ENCODE peak calls at places on chromosomes 12 and 14, in ten cellular contexts. Y, R, H, M, O, S, B, X, T and N are unnamed samples.

GRCh38 chr14:70096866-70097265 is 91.9 kb downstream of the SLC8A3 start:
- DNase-seq in H (no peak), M (peak), S (peak), Y (no peak), O (peak), T (no peak), B (no peak), R (peak), X (no peak), N (no peak)

GRCh38 chr14:89138846-89139245 is 278.2 kb downstream of the FOXN3 start:
- DNase-seq in Y (no peak), T (no peak), B (no peak), S (no peak), M (no peak), O (no peak), R (no peak), X (no peak), H (no peak), N (no peak)

GRCh38 chr12:53049582-53050318 is at the start of gene TNS2:
- DNase-seq in O (peak), X (peak), H (no peak), M (peak), S (peak), R (peak), Y (no peak), T (peak), B (no peak), N (peak)

GRCh38 chr12:119956047-119956446 is 33.0 kb upstream of the BICDL1 start:
- DNase-seq in T (no peak), M (no peak), X (no peak), O (no peak), R (no peak), S (no peak), H (no peak), B (no peak), Y (no peak), N (no peak)

GRCh38 chr12:72359416-72359815 is 87.2 kb downstream of the TRHDE start:
- DNase-seq in H (no peak), O (no peak), Y (no peak), R (no peak), X (no peak), B (no peak), T (no peak), M (no peak), S (no peak), N (no peak)

GRCh38 chr14:75094896-75095295 is 25.5 kb downstream of the ZC2HC1C start:
- DNase-seq in B (no peak), T (no peak), R (no peak), X (no peak), H (no peak), Y (no peak), O (no peak), S (no peak), M (no peak), N (no peak)

GRCh38 chr12:52086366-52086765 is 6.9 kb downstream of the SMIM41 start:
- DNase-seq in M (no peak), T (no peak), B (no peak), R (no peak), O (no peak), X (no peak), H (no peak), Y (no peak), S (peak), N (no peak)

GRCh38 chr14:76050797-76051392 is 65.3 kb downstream of the IFT43 start:
- DNase-seq in B (no peak), O (peak), S (peak), H (peak), T (no peak), Y (peak), R (peak), M (peak), X (peak), N (peak)

GRCh38 chr14:64656986-64657385 is 47.2 kb upstream of the PLEKHG3 start:
- DNase-seq in T (no peak), O (no peak), X (peak), B (no peak), Y (no peak), M (no peak), R (no peak), H (no peak), S (no peak), N (peak)

GRCh38 chr14:72573725-72574426 is 320.0 kb downstream of the DPF3 start:
- DNase-seq in X (no peak), R (no peak), S (no peak), M (no peak), O (no peak), T (no peak), B (no peak), Y (no peak), H (no peak), N (no peak)

GRCh38 chr12:128930591-128930990 is 77.3 kb downstream of the GLT1D1 start:
- DNase-seq in R (no peak), S (peak), Y (no peak), O (no peak), H (no peak), X (no peak), T (no peak), B (no peak), M (peak), N (no peak)

GRCh38 chr12:63294327-63294632 is 143.3 kb upstream of the AVPR1A start:
- DNase-seq in X (no peak), H (peak), T (no peak), O (peak), S (no peak), R (peak), M (no peak), B (no peak), Y (no peak), N (no peak)

GRCh38 chr14:55136868-55137785 is 8.1 kb downstream of the LGALS3 start:
- DNase-seq in O (no peak), Y (no peak), T (no peak), X (peak), S (no peak), R (no peak), B (no peak), H (no peak), M (no peak), N (peak)

GRCh38 chr12:2411586-2412304 is 359.0 kb downstream of the CACNA1C start:
- DNase-seq in X (no peak), B (no peak), M (no peak), R (no peak), Y (no peak), S (no peak), T (no peak), O (no peak), H (no peak), N (no peak)

GRCh38 chr14:52844262-52845060 is 53.1 kb upstream of the GNPNAT1 start:
- DNase-seq in M (no peak), O (no peak), H (no peak), Y (no peak), R (no peak), S (no peak), T (no peak), X (no peak), B (no peak), N (no peak)

GRCh38 chr14:68239988-68240387 is 420.4 kb downstream of the RAD51B start:
- DNase-seq in T (no peak), X (no peak), H (peak), M (no peak), S (no peak), R (no peak), O (no peak), B (no peak), Y (no peak), N (no peak)

GRCh38 chr12:84805474-84805858 is 107.1 kb downstream of the SLC6A15 start:
- DNase-seq in Y (no peak), O (no peak), R (no peak), T (no peak), H (no peak), B (no peak), S (no peak), M (no peak), X (no peak), N (no peak)

GRCh38 chr14:50766338-50766886 is 64.5 kb downstream of the NIN start:
- DNase-seq in R (no peak), T (no peak), O (peak), H (no peak), B (no peak), X (no peak), M (no peak), Y (no peak), S (no peak), N (no peak)

GRCh38 chr12:117466677-117467362 is 105.4 kb upstream of the NOS1 start:
- DNase-seq in T (peak), M (peak), X (no peak), O (no peak), S (no peak), H (peak), B (no peak), Y (no peak), R (peak), N (no peak)

GRCh38 chr12:125092872-125093680 is 27.8 kb downstream of the AACS start:
- DNase-seq in M (peak), S (peak), X (no peak), Y (no peak), T (no peak), R (peak), O (no peak), H (no peak), B (no peak), N (no peak)

GRCh38 chr14:53786045-53786444 is 170.6 kb downstream of the BMP4 start:
- DNase-seq in O (no peak), H (no peak), R (no peak), S (no peak), M (no peak), B (no peak), T (no peak), X (no peak), Y (no peak), N (no peak)

GRCh38 chr12:33006106-33006505 is 109.5 kb upstream of the PKP2 start:
- DNase-seq in Y (no peak), T (no peak), X (no peak), H (no peak), O (no peak), S (no peak), M (no peak), R (no peak), B (no peak), N (no peak)

GRCh38 chr12:1719139-1719538 is 28.3 kb downstream of the ADIPOR2 start:
- DNase-seq in M (no peak), R (no peak), X (no peak), Y (no peak), H (no peak), T (no peak), O (no peak), S (no peak), B (no peak), N (no peak)

GRCh38 chr12:4106617-4107016 is 166.9 kb upstream of the CCND2 start:
- DNase-seq in O (no peak), Y (no peak), R (no peak), T (no peak), M (no peak), H (no peak), B (no peak), X (no peak), S (no peak), N (no peak)

GRCh38 chr12:57940915-57941164 is 527 bp upstream of the ATP23 start:
- DNase-seq in R (no peak), H (peak), S (no peak), T (no peak), X (no peak), Y (peak), B (no peak), O (no peak), M (no peak), N (no peak)

GRCh38 chr14:88352299-88353097 is 29.4 kb upstream of the KCNK10 start:
- DNase-seq in M (no peak), B (no peak), R (no peak), X (no peak), Y (no peak), S (peak), O (no peak), H (no peak), T (no peak), N (no peak)

GRCh38 chr12:54631551-54631950 is 3.1 kb downstream of the LACRT start:
- DNase-seq in T (no peak), B (no peak), Y (no peak), X (no peak), O (no peak), R (no peak), S (no peak), H (no peak), M (no peak), N (no peak)

GRCh38 chr12:23857201-23857600 is 92.3 kb downstream of the SOX5 start:
- DNase-seq in B (no peak), R (no peak), X (no peak), T (no peak), Y (no peak), H (no peak), O (no peak), S (no peak), M (no peak), N (no peak)

GRCh38 chr12:109336593-109336992 is 11.1 kb upstream of the MYO1H start:
- DNase-seq in X (no peak), O (no peak), T (no peak), Y (no peak), B (no peak), S (no peak), R (no peak), M (no peak), H (no peak), N (no peak)

GRCh38 chr14:74463697-74464096 is 29.4 kb downstream of the NPC2 start:
- DNase-seq in X (no peak), M (no peak), Y (no peak), R (no peak), B (no peak), T (no peak), S (no peak), O (no peak), H (no peak), N (no peak)

GRCh38 chr12:121124402-121125109 is 8.1 kb upstream of the P2RX7 start:
- DNase-seq in Y (no peak), B (no peak), S (no peak), X (no peak), R (peak), H (peak), M (no peak), O (peak), T (no peak), N (no peak)